ENCODE peak calls at places on chromosomes 6 and 20, in ten cellular contexts. M is neuronal stem cell, I is HAP-1, J is cardiac muscle cell, K is Panc1, C is aorta, D is psoas muscle, E is K562, A is HCT116, N is tibial artery. R is an unnamed sample. For H3K4me1, the result is how much of the 10 kb centered on the place peaks cover.

GRCh38 chr6:29746050-29746449 is 22.8 kb downstream of the HLA-F start:
- DNase-seq in M (no peak), I (no peak), J (no peak), K (no peak), C (no peak), D (no peak), E (no peak), A (no peak), N (no peak), R (no peak)

GRCh38 chr20:50058646-50059398 is 54.1 kb downstream of the UBE2V1 start:
- DNase-seq in M (no peak), I (no peak), J (no peak), K (no peak), C (no peak), D (no peak), E (no peak), A (no peak), N (no peak), R (no peak)

GRCh38 chr6:10237284-10238043 is 177.4 kb downstream of the TFAP2A start:
- DNase-seq in M (no peak), I (no peak), J (no peak), K (peak), C (no peak), D (no peak), E (peak), A (peak), N (no peak), R (no peak)

GRCh38 chr6:14025160-14025559 is 92.4 kb upstream of the CD83 start:
- DNase-seq in M (no peak), I (no peak), J (no peak), K (no peak), C (no peak), D (no peak), E (no peak), A (no peak), N (no peak), R (no peak)

GRCh38 chr6:17021539-17021889 is 80.3 kb upstream of the STMND1 start:
- DNase-seq in M (no peak), I (no peak), J (peak), K (no peak), C (no peak), D (no peak), E (no peak), A (no peak), N (no peak), R (no peak)

GRCh38 chr6:166330612-166331011 is 11.7 kb downstream of the SFT2D1 start:
- DNase-seq in M (peak), I (peak), J (peak), K (no peak), C (no peak), D (peak), E (peak), A (no peak), N (no peak), R (peak)

GRCh38 chr6:16305788-16306187 is 67.4 kb downstream of the GMPR start:
- DNase-seq in M (no peak), I (no peak), J (no peak), K (no peak), C (no peak), D (no peak), E (no peak), A (no peak), N (peak), R (no peak)

GRCh38 chr6:32370510-32370909 is 1.2 kb downstream of the TSBP1 start:
- DNase-seq in M (no peak), I (no peak), J (peak), K (no peak), C (no peak), D (no peak), E (no peak), A (no peak), N (no peak), R (no peak)

DNA sequence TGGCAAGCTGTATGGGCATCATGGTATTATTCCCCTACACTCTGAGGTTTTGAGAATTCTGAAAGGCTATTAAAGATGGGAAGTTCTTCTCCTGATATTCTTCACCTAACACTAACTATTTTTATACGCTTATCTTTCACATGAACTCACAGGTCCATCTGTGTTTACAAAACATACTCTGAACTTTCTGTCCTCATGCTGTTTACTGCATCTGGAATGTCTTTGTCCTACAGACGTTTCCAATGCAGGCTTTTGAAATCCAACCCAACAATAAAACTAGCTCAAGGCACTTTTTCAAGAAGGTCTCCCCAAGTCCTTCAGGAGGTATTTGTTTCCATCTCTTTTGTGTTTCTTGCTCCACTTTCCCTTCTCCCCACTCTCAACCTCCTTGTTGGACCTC is 60.5 kb upstream of the MLIP start:
- DNase-seq in M (peak), I (no peak), J (no peak), K (no peak), C (no peak), D (no peak), E (no peak), A (no peak), N (no peak), R (no peak)
- H3K4me1 ChIP-seq in M (under half), I (under half), J (under half), K (under half), C (under half), D (half or more), E (under half), A (under half), N (under half), R (under half)

DNA sequence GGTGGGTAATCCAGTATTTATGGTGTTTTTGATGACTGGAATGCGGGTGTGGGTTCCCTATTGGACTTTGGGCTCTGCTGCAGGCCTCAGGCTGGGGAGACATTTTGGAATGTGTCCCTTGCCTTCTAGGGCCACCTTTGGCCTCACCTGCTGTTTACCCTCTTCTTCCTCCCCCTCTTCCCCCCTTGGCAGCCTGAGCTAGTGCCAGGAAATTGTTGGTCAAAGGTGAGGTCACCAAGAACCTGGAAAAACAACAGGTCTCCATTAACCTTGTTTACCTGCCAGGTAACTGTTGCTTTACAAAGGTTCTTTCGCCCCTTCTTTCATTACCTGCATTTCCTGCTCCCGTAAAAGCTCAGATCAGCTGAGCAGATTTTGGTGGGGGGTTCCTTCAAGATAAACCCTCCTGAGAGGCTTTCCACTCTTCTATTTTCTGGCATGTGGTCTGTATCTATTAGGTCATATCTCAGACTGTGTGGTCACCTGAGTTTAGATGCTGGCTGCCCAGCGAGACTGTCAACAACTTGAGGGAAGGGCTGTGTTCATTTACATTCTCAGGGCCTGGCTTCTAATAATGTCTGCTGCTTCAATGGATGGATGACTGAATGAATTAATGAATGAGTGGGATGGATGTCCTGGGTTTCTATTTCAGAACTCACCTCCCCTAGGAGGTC is 34.7 kb downstream of the VEGFA start:
- DNase-seq in M (no peak), I (no peak), J (no peak), K (no peak), C (no peak), D (no peak), E (no peak), A (no peak), N (no peak), R (no peak)
- H3K4me1 ChIP-seq in M (under half), I (under half), J (under half), K (under half), C (under half), D (under half), E (under half), A (half or more), N (under half), R (under half)

GRCh38 chr20:61094581-61094980 is 157.5 kb upstream of the CDH4 start:
- DNase-seq in M (no peak), I (no peak), J (no peak), K (no peak), C (no peak), D (no peak), E (no peak), A (no peak), N (no peak), R (no peak)
- H3K4me1 ChIP-seq in M (under half), I (under half), J (under half), K (under half), C (under half), D (under half), E (under half), A (under half), N (under half), R (under half)

GRCh38 chr20:38139919-38140753 is 24.9 kb downstream of the TGM2 start:
- DNase-seq in M (no peak), I (no peak), J (peak), K (no peak), C (peak), D (no peak), E (no peak), A (no peak), N (peak), R (no peak)

GRCh38 chr20:38143646-38144554 is 21.2 kb downstream of the TGM2 start:
- DNase-seq in M (no peak), I (peak), J (peak), K (no peak), C (peak), D (no peak), E (peak), A (no peak), N (peak), R (no peak)

GRCh38 chr20:38141154-38141888 is 23.7 kb downstream of the TGM2 start:
- DNase-seq in M (no peak), I (no peak), J (no peak), K (no peak), C (peak), D (no peak), E (peak), A (no peak), N (peak), R (no peak)

GRCh38 chr20:38143238-38143645 is 21.8 kb downstream of the TGM2 start:
- DNase-seq in M (no peak), I (no peak), J (no peak), K (no peak), C (no peak), D (no peak), E (no peak), A (no peak), N (no peak), R (no peak)

DNA sequence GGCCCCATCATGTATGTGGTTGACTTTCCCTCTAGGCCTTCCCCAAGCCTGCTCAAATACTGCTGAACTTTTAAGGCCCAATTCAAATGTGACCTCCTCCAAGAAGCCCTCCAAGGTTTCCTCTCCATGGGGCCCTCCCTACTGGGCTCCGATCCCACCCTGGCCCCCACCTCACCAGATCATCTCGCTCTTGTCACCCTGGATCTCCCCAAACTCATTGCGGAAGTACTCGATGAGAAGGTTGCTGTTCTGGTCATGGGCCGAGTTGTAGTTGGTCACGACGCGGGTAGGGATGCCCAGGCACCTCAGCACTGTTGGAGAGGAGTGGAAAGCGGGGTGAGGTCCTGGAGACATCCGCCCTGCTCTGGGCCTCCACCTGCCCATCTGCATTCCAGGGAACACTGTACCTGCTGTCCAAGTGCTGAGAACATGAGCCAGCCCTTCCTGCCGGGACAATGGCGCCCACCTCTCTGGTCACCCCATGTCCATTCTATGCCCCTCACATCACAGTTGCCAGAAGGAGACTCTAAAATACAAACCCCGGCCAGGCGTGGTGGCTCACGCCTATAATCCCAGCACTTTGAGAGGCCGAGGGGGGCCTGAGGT is 23.1 kb downstream of the TGM2 start:
- DNase-seq in M (no peak), I (no peak), J (no peak), K (no peak), C (peak), D (no peak), E (no peak), A (no peak), N (peak), R (no peak)
- H3K4me1 ChIP-seq in M (under half), I (under half), J (under half), K (under half), C (under half), D (under half), E (under half), A (under half), N (under half), R (under half)

DNA sequence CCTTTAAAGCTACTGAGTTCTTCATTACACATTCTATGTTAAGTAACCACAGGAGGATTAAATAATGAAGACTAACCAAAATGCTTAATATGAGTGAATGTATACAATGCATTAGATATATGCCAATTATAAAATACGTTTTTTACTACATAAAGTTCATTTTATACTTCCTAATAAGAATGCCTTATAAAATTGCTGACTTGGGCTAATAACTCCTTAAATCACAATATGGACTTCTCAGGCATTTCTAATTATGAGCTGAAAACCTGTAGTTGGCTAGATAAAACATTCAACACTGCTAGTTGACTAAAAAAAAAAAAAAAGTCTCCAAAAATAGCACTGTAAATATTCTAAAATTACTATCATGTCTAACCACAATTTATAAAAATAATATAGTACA is 11.8 kb downstream of the MAN1A1 start:
- DNase-seq in M (no peak), I (no peak), J (no peak), K (no peak), C (no peak), D (no peak), E (no peak), A (no peak), N (no peak), R (no peak)
- H3K4me1 ChIP-seq in M (under half), I (under half), J (under half), K (under half), C (under half), D (under half), E (half or more), A (under half), N (under half), R (under half)

DNA sequence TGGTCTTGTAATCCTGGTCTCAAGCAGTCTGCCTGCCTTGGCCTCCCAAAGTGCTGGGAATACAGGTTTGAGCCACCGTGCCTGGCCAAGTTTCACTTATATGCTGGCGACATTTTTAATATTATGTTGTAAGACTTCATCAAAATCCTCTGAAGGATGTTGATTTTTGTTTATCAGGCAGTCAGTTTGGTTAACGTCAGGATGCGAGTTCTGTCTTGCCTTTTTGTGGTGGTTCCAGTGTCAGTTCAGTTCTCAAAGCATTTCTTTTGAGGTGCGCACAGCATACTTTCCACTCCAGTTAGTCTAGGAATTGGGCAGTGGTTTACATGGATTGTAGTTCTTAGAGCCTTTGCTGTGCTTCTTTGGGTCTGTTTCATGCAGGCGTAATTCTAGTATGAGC is 24.9 kb downstream of the SCAF8 start:
- DNase-seq in M (no peak), I (no peak), J (no peak), K (no peak), C (no peak), D (no peak), E (no peak), A (no peak), N (no peak), R (no peak)
- H3K4me1 ChIP-seq in M (under half), I (under half), J (under half), K (under half), C (under half), D (under half), E (under half), A (under half), N (under half), R (under half)

R was measured in iPS DF 6.9.